ENCODE peak calls at places on chromosomes 11 and 22, in six cellular contexts. G is pulmonary artery endothelial cell, B is cardiac muscle cell, I is NCI-H1105, A is IMR-90, R is ovary. X is an unnamed sample.

GRCh38 chr22:48937032-48937639 is 890.5 kb downstream of the BRD1 start:
- DNase-seq in G (no peak), B (no peak), I (no peak), A (no peak), R (no peak), X (no peak)

GRCh38 chr22:23677701-23677995 is 13.2 kb upstream of the RGL4 start:
- DNase-seq in G (no peak), B (no peak), I (no peak), A (no peak), R (no peak), X (no peak)

GRCh38 chr11:92224394-92225205 is at the start of gene FAT3:
- DNase-seq in G (no peak), B (peak; percentile 66), I (peak; percentile 83), A (peak; percentile 41), R (peak; percentile 18), X (peak; percentile 78)

GRCh38 chr11:112417339-112417738 is 156.7 kb upstream of the PLET1 start:
- DNase-seq in G (no peak), B (no peak), I (no peak), A (no peak), R (no peak), X (no peak)

GRCh38 chr22:46104881-46105493 is 45.3 kb upstream of the PPARA start:
- DNase-seq in G (no peak), B (no peak), I (no peak), A (no peak), R (no peak), X (peak; percentile 40)

GRCh38 chr11:56027354-56027753 is at the start of gene OR5AS1:
- DNase-seq in G (no peak), B (no peak), I (no peak), A (no peak), R (no peak), X (no peak)

GRCh38 chr11:69156673-69157155 is 979 bp downstream of the SMIM38 start:
- DNase-seq in G (no peak), B (peak; percentile 62), I (no peak), A (peak; percentile 29), R (no peak), X (peak; percentile 21)

GRCh38 chr11:73358071-73358470 is 18.1 kb upstream of the RELT start:
- DNase-seq in G (no peak), B (no peak), I (no peak), A (peak; percentile 56), R (no peak), X (peak; percentile 35)

GRCh38 chr11:124629961-124630360 is 7.3 kb downstream of the TBRG1 start:
- DNase-seq in G (no peak), B (no peak), I (no peak), A (no peak), R (no peak), X (no peak)

GRCh38 chr11:74123008-74123448 is 47.8 kb downstream of the C2CD3 start:
- DNase-seq in G (no peak), B (peak; percentile 38), I (no peak), A (peak; percentile 35), R (no peak), X (peak; percentile 58)

GRCh38 chr11:25039165-25039564 is 542.3 kb downstream of the LUZP2 start:
- DNase-seq in G (no peak), B (no peak), I (no peak), A (no peak), R (no peak), X (no peak)

GRCh38 chr22:40499187-40499753 is 128.9 kb downstream of the SGSM3 start:
- DNase-seq in G (peak; percentile 58), B (peak; percentile 97), I (no peak), A (peak; percentile 99), R (peak; percentile 60), X (peak; percentile 99)

GRCh38 chr11:110297082-110297725 is 790 bp upstream of the RDX start:
- DNase-seq in G (no peak), B (no peak), I (no peak), A (peak; percentile 53), R (no peak), X (peak; percentile 35)

GRCh38 chr11:22169833-22170232 is 23.1 kb upstream of the ANO5 start:
- DNase-seq in G (no peak), B (no peak), I (peak; percentile 27), A (peak; percentile 0), R (no peak), X (no peak)

X was measured in EH.